ENCODE peak calls at places on chromosomes 11 and 22, in five cellular contexts. A is left lung, E is OCI-LY7, W is neural progenitor cell, X is PC-9. Q is an unnamed sample.
A peak's percentile ranks its signal among the peaks of the same experiment; 100 is the strongest.

GRCh38 chr11:56950510-56950909 is 38.2 kb upstream of the OR5AK2 start:
- DNase-seq in E (no peak), A (no peak), X (no peak), W (peak; percentile 10), Q (no peak)

GRCh38 chr22:30235687-30236170 is 10.8 kb downstream of the LIF start:
- DNase-seq in W (no peak), X (peak; percentile 91), E (no peak), A (peak; percentile 75), Q (no peak)

GRCh38 chr11:15175780-15176179 is 61.1 kb downstream of the INSC start:
- DNase-seq in A (peak; percentile 70), X (no peak), E (no peak), W (no peak), Q (no peak)

GRCh38 chr11:111745719-111746504 is 20.3 kb downstream of the PPP2R1B start:
- DNase-seq in E (no peak), X (no peak), A (no peak), W (no peak), Q (no peak)

GRCh38 chr11:46649180-46649738 is 31.9 kb downstream of the ATG13 start:
- DNase-seq in W (peak; percentile 4), A (no peak), E (no peak), X (peak; percentile 19), Q (no peak)

GRCh38 chr11:119179983-119180382 is 5.3 kb upstream of the NHERF4 start:
- DNase-seq in W (no peak), E (no peak), A (no peak), X (no peak), Q (no peak)

GRCh38 chr22:41842996-41843970 is 10.4 kb downstream of the SREBF2 start:
- DNase-seq in E (peak; percentile 63), A (no peak), W (no peak), X (no peak), Q (no peak)

GRCh38 chr11:30511408-30511807 is 74.7 kb downstream of the MPPED2 start:
- DNase-seq in W (no peak), X (no peak), E (no peak), A (no peak), Q (no peak)

GRCh38 chr11:104665631-104666030 is 232.6 kb downstream of the CASP12 start:
- DNase-seq in X (no peak), A (no peak), E (no peak), W (no peak), Q (no peak)

DNA sequence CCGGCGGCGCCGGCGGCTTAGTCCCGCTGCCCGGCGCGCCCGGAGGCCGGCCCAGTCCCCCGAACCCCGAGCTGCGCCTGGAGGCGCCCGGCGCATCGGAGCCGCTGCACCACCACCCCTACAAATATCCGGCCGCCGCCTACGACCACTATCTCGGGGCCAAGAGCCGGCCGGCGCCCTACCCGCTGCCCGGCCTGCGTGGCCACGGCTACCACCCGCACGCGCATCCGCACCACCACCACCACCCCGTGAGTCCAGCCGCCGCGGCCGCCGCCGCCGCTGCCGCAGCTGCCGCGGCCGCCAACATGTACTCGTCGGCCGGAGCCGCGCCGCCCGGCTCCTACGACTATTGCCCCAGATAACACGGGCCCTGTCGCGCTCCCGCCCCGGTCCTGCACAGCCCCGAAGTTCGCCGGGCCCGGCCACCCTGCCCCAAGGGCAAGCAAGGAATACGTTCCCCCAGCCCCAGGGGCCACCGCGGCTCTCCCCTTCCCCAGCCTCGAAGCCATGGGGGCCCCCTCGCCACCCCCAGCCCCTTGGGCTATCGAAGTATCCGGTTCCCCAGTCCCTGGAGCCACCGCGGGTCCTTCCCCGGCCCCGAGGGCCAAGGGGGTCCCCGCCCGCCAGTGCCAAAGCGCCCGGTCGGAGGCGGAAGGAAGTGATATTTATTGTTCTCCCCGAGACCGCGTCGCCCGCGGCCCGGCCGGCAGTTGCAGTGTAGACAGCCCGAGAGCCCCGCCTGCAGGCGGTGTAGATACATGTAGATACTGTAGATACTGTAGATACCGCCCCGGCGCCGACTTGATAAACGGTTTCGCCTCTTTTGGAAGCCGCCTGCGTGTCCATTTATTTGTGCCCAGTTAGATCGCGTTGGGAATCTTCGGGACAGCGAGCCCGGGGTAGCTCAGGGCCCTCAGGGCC is 6.2 kb downstream of the TBX1 start:
- DNase-seq in E (peak; percentile 60), A (peak; percentile 90), X (peak; percentile 54), W (peak; percentile 56), Q (peak; percentile 34)
- TF ChIP-seq CTCF in E (peak; percentile 71), A (no peak), X (peak; percentile 46), W (peak; percentile 27), Q (peak; percentile 17)

DNA sequence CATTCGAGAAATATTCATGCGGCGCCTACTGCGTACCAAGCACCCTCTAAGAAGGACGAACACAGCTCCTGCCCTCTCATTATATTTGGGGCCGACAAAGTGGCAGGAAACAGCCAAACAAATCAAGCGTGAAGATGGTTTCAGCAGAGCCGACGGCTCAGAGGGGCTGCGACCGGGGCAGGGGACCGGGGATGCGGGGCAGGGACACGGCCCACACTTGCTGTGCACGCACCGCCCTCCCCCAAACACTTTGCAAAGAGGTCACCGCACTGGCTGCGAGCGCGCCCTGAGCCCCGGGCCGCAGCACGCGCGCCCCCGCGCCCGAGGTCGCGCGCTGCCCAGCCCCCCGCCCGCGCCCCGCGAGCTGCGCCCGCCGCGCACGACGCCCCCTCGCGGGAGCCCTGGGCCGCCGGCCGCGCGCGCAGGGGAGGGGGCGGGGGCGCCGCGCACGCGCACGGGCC is 255 bp upstream of the SYNGR1 start:
- DNase-seq in E (peak; percentile 81), A (no peak), X (peak; percentile 28), W (peak; percentile 88), Q (peak; percentile 31)
- H3K4me3 ChIP-seq in E (peak overlapping the region; percentile 75), A (peak overlapping the region; percentile 44), X (peak overlapping the region; percentile 59), W (peak overlapping the region; percentile 89), Q (peak overlapping the region; percentile 60)

GRCh38 chr11:1652026-1652425 is 22.5 kb downstream of the KRTAP5-5 start:
- DNase-seq in X (no peak), E (no peak), W (no peak), A (peak; percentile 50), Q (no peak)

GRCh38 chr11:1654388-1655167 is 25.0 kb downstream of the KRTAP5-5 start:
- DNase-seq in A (no peak), E (no peak), W (no peak), X (no peak), Q (no peak)

GRCh38 chr11:1652442-1652777 is 22.8 kb downstream of the KRTAP5-5 start:
- DNase-seq in W (no peak), X (no peak), A (no peak), E (no peak), Q (no peak)

GRCh38 chr11:1653541-1654387 is 24.2 kb downstream of the KRTAP5-5 start:
- DNase-seq in X (no peak), W (no peak), A (no peak), E (no peak), Q (no peak)

GRCh38 chr11:1652778-1653540 is 23.4 kb downstream of the KRTAP5-5 start:
- DNase-seq in X (peak; percentile 61), A (peak; percentile 97), E (peak; percentile 57), W (peak; percentile 85), Q (peak; percentile 54)
- TF ChIP-seq CTCF in X (peak; percentile 92), A (peak; percentile 99), E (peak; percentile 96), W (peak; percentile 100), Q (peak; percentile 85)

DNA sequence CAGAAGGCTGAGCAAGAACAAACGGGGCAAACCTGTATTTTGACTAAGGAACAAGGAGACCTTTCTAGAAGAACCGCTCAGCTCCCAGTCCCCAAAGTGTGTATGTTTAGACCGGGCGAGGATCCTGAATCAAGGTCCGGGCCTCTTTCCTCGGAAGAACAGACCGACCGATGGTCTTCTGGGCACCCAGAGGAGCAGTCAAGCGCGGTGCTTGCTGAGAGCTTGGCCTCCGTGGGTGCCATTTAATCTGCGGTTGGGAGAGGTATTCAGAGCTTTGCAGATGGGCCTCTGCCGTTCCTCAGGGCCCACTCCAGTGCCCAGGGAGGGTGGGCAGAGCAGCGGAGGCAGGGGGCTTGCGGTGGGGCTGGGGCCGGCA is 26.5 kb upstream of the ATXN10 start:
- DNase-seq in E (no peak), X (no peak), W (no peak), A (no peak), Q (no peak)
- H3K4me3 ChIP-seq in E (no peak overlapping the region), X (no peak overlapping the region), W (no peak overlapping the region), A (no peak overlapping the region), Q (no peak overlapping the region)

Q was measured in GM12865.